ENCODE peak calls at places on chromosomes 2 and 18, in ten cellular contexts. I is thyroid gland, D is ascending aorta, Q is stomach, G is A549, J is uterus, X is mammary epithelial cell, M is fibroblast of lung, Z is foreskin keratinocyte, P is colonic mucosa. H is an unnamed sample.

GRCh38 chr2:185201063-185201462 is 537.5 kb upstream of the FSIP2 start:
- DNase-seq in I (no peak), D (no peak), Q (no peak), G (no peak), J (no peak), X (no peak), M (peak), Z (no peak), P (no peak), H (no peak)

GRCh38 chr2:227325824-227326195 is 759 bp downstream of the MFF start:
- DNase-seq in I (peak), D (no peak), Q (peak), G (peak), J (no peak), X (peak), M (peak), Z (peak), P (peak), H (peak)

GRCh38 chr2:65479528-65479927 is 47.1 kb upstream of the SPRED2 start:
- DNase-seq in I (no peak), D (no peak), Q (no peak), G (no peak), J (no peak), X (no peak), M (no peak), Z (no peak), P (no peak), H (no peak)

GRCh38 chr2:137886432-137886831 is 77.8 kb upstream of the HNMT start:
- DNase-seq in I (no peak), D (no peak), Q (no peak), G (no peak), J (no peak), X (peak), M (no peak), Z (peak), P (no peak), H (peak)

GRCh38 chr2:157413342-157414035 is 30.4 kb downstream of the CYTIP start:
- DNase-seq in I (no peak), D (no peak), Q (no peak), G (no peak), J (no peak), X (no peak), M (no peak), Z (no peak), P (no peak), H (no peak)

GRCh38 chr18:8684577-8684976 is 20.8 kb upstream of the MTCL1 start:
- DNase-seq in I (no peak), D (no peak), Q (no peak), G (no peak), J (no peak), X (no peak), M (no peak), Z (no peak), P (peak), H (no peak)

GRCh38 chr18:3305933-3306332 is 44.0 kb downstream of the MYL12B start:
- DNase-seq in I (no peak), D (no peak), Q (no peak), G (no peak), J (no peak), X (peak), M (peak), Z (peak), P (no peak), H (peak)

GRCh38 chr18:68944330-68944729 is 146.4 kb downstream of the CCDC102B start:
- DNase-seq in I (no peak), D (no peak), Q (no peak), G (no peak), J (no peak), X (no peak), M (no peak), Z (no peak), P (no peak), H (no peak)

GRCh38 chr18:62324917-62325805 is at the start of gene TNFRSF11A:
- DNase-seq in I (peak), D (no peak), Q (peak), G (peak), J (no peak), X (peak), M (no peak), Z (no peak), P (peak), H (peak)

GRCh38 chr18:3453540-3454364 is 3.8 kb downstream of the TGIF1 start:
- DNase-seq in I (peak), D (peak), Q (peak), G (no peak), J (peak), X (peak), M (peak), Z (peak), P (peak), H (peak)

GRCh38 chr18:68507781-68508180 is 207.1 kb downstream of the TMX3 start:
- DNase-seq in I (no peak), D (no peak), Q (no peak), G (no peak), J (no peak), X (peak), M (no peak), Z (no peak), P (no peak), H (no peak)

GRCh38 chr2:197278804-197279763 is 31.5 kb downstream of the ANKRD44 start:
- DNase-seq in I (no peak), D (no peak), Q (no peak), G (no peak), J (no peak), X (no peak), M (no peak), Z (no peak), P (no peak), H (no peak)

GRCh38 chr2:192377174-192377573 is 182.4 kb upstream of the TMEFF2 start:
- DNase-seq in I (no peak), D (no peak), Q (no peak), G (no peak), J (no peak), X (no peak), M (no peak), Z (no peak), P (no peak), H (no peak)

GRCh38 chr18:13562494-13563029 is 163.8 kb downstream of the FAM210A start:
- DNase-seq in I (peak), D (no peak), Q (no peak), G (no peak), J (no peak), X (no peak), M (no peak), Z (no peak), P (no peak), H (no peak)

GRCh38 chr2:219104107-219105050 is 43.7 kb upstream of the IHH start:
- DNase-seq in I (no peak), D (no peak), Q (no peak), G (peak), J (no peak), X (peak), M (peak), Z (peak), P (no peak), H (peak)

GRCh38 chr2:85429213-85429923 is 10.9 kb downstream of the SH2D6 start:
- DNase-seq in I (no peak), D (no peak), Q (no peak), G (no peak), J (no peak), X (no peak), M (no peak), Z (no peak), P (no peak), H (no peak)

DNA sequence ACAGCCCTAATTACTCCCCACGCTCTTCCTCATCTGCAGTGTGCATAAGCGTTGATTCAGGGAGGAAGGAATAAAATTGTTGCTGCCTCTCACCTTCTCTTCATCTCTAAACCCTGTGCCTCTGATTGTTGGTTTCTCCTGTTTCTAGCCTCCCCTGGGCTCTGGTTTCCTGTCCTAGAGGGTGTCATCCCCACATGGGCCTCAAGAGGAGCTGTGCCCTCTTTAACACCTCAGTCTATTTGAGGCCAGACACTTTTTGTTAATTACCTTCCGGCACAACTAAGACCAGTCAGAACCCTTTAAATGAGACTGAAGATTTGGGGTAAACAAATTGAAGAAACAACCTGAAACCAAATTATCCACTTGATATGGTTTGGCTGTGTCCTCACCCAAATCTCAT is 9.7 kb downstream of the CTAGE1 start:
- DNase-seq in I (no peak), D (no peak), Q (no peak), G (no peak), J (no peak), X (no peak), M (no peak), Z (no peak), P (no peak), H (no peak)
- TF ChIP-seq CTCF in I (no peak), D (no peak), Q (no peak), G (no peak), J (no peak), X (no peak), M (no peak), Z (peak), P (no peak), H (no peak)

GRCh38 chr18:6795307-6795706 is 65.8 kb downstream of the ARHGAP28 start:
- DNase-seq in I (no peak), D (no peak), Q (no peak), G (no peak), J (no peak), X (no peak), M (peak), Z (no peak), P (no peak), H (no peak)
- H3K27ac ChIP-seq in I (no peak), D (no peak), Q (no peak), G (no peak), J (no peak), X (no peak), M (no peak), Z (no peak), P (no peak), H (no peak)

DNA sequence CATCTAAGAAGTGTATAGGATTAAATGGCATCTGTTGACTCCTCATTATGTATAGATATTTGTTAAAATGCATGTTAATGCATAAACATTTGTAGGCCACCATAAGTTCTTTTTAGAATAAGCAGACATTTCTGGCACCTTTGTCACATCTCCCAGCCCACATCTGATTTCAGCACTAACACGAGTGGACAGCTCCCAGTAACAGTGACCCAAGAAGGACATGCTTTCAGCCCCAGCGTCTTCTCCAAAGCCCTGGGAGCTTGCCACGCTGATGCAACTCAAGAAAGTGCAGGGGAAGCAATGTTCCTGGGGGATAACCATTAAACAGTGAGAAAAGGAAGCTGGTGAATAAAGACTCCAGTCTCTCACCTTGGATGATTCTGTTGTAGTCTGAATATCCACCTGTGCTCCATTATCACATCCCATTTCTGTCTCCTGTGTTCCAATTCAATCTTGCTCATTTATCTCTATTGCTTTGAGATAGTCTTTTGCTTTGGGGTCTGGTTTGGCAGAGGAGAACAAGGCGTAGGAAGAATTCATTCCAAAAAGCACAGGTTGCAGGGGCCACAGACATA is 182.6 kb upstream of the THSD7B start:
- DNase-seq in I (peak), D (no peak), Q (no peak), G (no peak), J (no peak), X (peak), M (no peak), Z (peak), P (peak), H (peak)
- TF ChIP-seq CTCF in I (no peak), D (no peak), Q (no peak), G (no peak), J (no peak), X (no peak), M (no peak), Z (no peak), P (no peak), H (no peak)

GRCh38 chr2:29033656-29034055 is 40.7 kb downstream of the PCARE start:
- DNase-seq in I (no peak), D (no peak), Q (no peak), G (no peak), J (no peak), X (no peak), M (no peak), Z (no peak), P (no peak), H (no peak)

GRCh38 chr2:29035346-29035745 is 39.0 kb downstream of the PCARE start:
- DNase-seq in I (no peak), D (no peak), Q (no peak), G (no peak), J (no peak), X (no peak), M (no peak), Z (no peak), P (no peak), H (no peak)

GRCh38 chr2:29032189-29032588 is 42.1 kb downstream of the PCARE start:
- DNase-seq in I (no peak), D (no peak), Q (no peak), G (no peak), J (no peak), X (no peak), M (no peak), Z (no peak), P (no peak), H (no peak)

GRCh38 chr2:29031046-29031445 is 43.3 kb downstream of the PCARE start:
- DNase-seq in I (no peak), D (no peak), Q (no peak), G (no peak), J (no peak), X (no peak), M (no peak), Z (no peak), P (no peak), H (no peak)

GRCh38 chr2:29033172-29033571 is 41.2 kb downstream of the PCARE start:
- DNase-seq in I (peak), D (no peak), Q (no peak), G (peak), J (no peak), X (peak), M (no peak), Z (peak), P (no peak), H (peak)
- H3K27ac ChIP-seq in I (no peak), D (no peak), Q (no peak), G (peak), J (no peak), X (peak), M (no peak), Z (no peak), P (no peak), H (peak)

GRCh38 chr18:63511285-63511684 is 30.9 kb upstream of the SERPINB12 start:
- DNase-seq in I (peak), D (no peak), Q (no peak), G (peak), J (no peak), X (no peak), M (peak), Z (peak), P (no peak), H (peak)
- TF ChIP-seq CTCF in I (peak), D (no peak), Q (peak), G (peak), J (no peak), X (peak), M (peak), Z (peak), P (peak), H (peak)

GRCh38 chr18:74286106-74286856 is 5.5 kb downstream of the CYB5A start:
- DNase-seq in I (no peak), D (no peak), Q (no peak), G (no peak), J (no peak), X (no peak), M (peak), Z (no peak), P (no peak), H (no peak)

GRCh38 chr18:74282359-74283254 is 9.2 kb downstream of the CYB5A start:
- DNase-seq in I (no peak), D (no peak), Q (no peak), G (no peak), J (no peak), X (no peak), M (no peak), Z (no peak), P (peak), H (no peak)

GRCh38 chr18:74283255-74283554 is 8.6 kb downstream of the CYB5A start:
- DNase-seq in I (no peak), D (no peak), Q (no peak), G (no peak), J (no peak), X (no peak), M (no peak), Z (no peak), P (no peak), H (no peak)

GRCh38 chr18:74283646-74284045 is 8.1 kb downstream of the CYB5A start:
- DNase-seq in I (no peak), D (no peak), Q (no peak), G (no peak), J (no peak), X (no peak), M (no peak), Z (no peak), P (no peak), H (no peak)

GRCh38 chr18:74284501-74285004 is 7.2 kb downstream of the CYB5A start:
- DNase-seq in I (no peak), D (no peak), Q (no peak), G (no peak), J (no peak), X (no peak), M (peak), Z (no peak), P (no peak), H (no peak)
- H3K27ac ChIP-seq in I (no peak), D (peak), Q (peak), G (peak), J (peak), X (no peak), M (no peak), Z (no peak), P (peak), H (no peak)

GRCh38 chr18:7467708-7468466 is 99.2 kb upstream of the PTPRM start:
- DNase-seq in I (no peak), D (no peak), Q (no peak), G (no peak), J (no peak), X (peak), M (peak), Z (peak), P (no peak), H (peak)
- TF ChIP-seq CTCF in I (no peak), D (no peak), Q (no peak), G (no peak), J (no peak), X (no peak), M (no peak), Z (no peak), P (no peak), H (no peak)

GRCh38 chr2:231660860-231661259 is 47.5 kb upstream of the PTMA start:
- DNase-seq in I (no peak), D (no peak), Q (peak), G (no peak), J (no peak), X (no peak), M (no peak), Z (no peak), P (no peak), H (no peak)
- H3K27ac ChIP-seq in I (no peak), D (no peak), Q (peak), G (peak), J (no peak), X (no peak), M (no peak), Z (no peak), P (no peak), H (no peak)